ENCODE peak calls at places on chromosome 10, in ten cellular contexts. E, F, M, W, V, Z, B, H, A and D are unnamed samples.

GRCh38 chr10:113099431-113100298 is 149.6 kb downstream of the TCF7L2 start:
- DNase-seq in F (no peak), B (no peak), E (no peak), W (no peak), H (no peak), V (no peak), A (peak; percentile 52), Z (no peak), M (no peak), D (no peak)

GRCh38 chr10:126252884-126253612 is 135.2 kb downstream of the ADAM12 start:
- DNase-seq in Z (peak; percentile 86), H (no peak), A (no peak), F (no peak), E (peak; percentile 97), W (no peak), B (no peak), M (no peak), V (no peak), D (no peak)

GRCh38 chr10:48598243-48598935 is 6.5 kb downstream of the ARHGAP22 start:
- DNase-seq in V (peak; percentile 63), A (no peak), Z (no peak), F (no peak), H (peak; percentile 82), M (no peak), E (no peak), B (peak; percentile 9), W (no peak), D (no peak)

GRCh38 chr10:76779821-76780281 is 857.8 kb downstream of the KCNMA1 start:
- DNase-seq in M (no peak), E (no peak), B (no peak), H (no peak), W (peak; percentile 7), Z (no peak), F (no peak), A (no peak), V (no peak), D (no peak)

GRCh38 chr10:85607296-85607695 is 759.3 kb downstream of the GRID1 start:
- DNase-seq in F (no peak), B (peak; percentile 11), H (no peak), W (no peak), E (no peak), V (peak; percentile 57), Z (no peak), M (no peak), A (no peak), D (no peak)

GRCh38 chr10:93073539-93074136 is at the start of gene CYP26A1:
- DNase-seq in V (peak; percentile 63), Z (no peak), H (no peak), A (no peak), M (no peak), W (peak; percentile 90), F (peak; percentile 64), E (no peak), B (peak; percentile 62), D (no peak)

GRCh38 chr10:125661942-125662515 is 20.9 kb downstream of the TEX36 start:
- DNase-seq in F (no peak), W (no peak), A (no peak), B (no peak), E (peak; percentile 65), H (no peak), M (no peak), V (no peak), Z (no peak), D (no peak)

GRCh38 chr10:48587101-48587500 is 17.8 kb downstream of the ARHGAP22 start:
- DNase-seq in V (peak; percentile 43), W (no peak), B (no peak), M (no peak), Z (no peak), H (no peak), A (no peak), F (no peak), E (no peak), D (no peak)

GRCh38 chr10:130491698-130492050 is 355.5 kb downstream of the GLRX3 start:
- DNase-seq in H (no peak), E (no peak), B (no peak), F (no peak), Z (no peak), A (no peak), M (no peak), W (no peak), V (peak; percentile 65), D (no peak)

GRCh38 chr10:114068054-114068707 is 24.5 kb downstream of the ADRB1 start:
- DNase-seq in M (no peak), E (no peak), A (no peak), H (no peak), B (no peak), F (no peak), Z (no peak), V (no peak), W (no peak), D (peak; percentile 40)

GRCh38 chr10:110375121-110375520 is 70.4 kb upstream of the SMNDC1 start:
- DNase-seq in Z (no peak), B (no peak), M (no peak), A (no peak), F (no peak), H (no peak), E (no peak), V (no peak), W (no peak), D (no peak)

GRCh38 chr10:80408198-80409085 is at the start of gene PRXL2A:
- DNase-seq in A (peak; percentile 90), E (peak; percentile 21), V (peak; percentile 97), F (peak; percentile 92), M (peak; percentile 82), B (peak; percentile 94), Z (no peak), W (peak; percentile 99), H (peak; percentile 54), D (peak; percentile 93)

GRCh38 chr10:15738237-15738928 is 18.7 kb upstream of the ITGA8 start:
- DNase-seq in M (no peak), F (no peak), V (no peak), H (no peak), E (peak; percentile 7), A (no peak), Z (no peak), W (no peak), B (no peak), D (peak; percentile 59)

GRCh38 chr10:96512997-96513685 is 585 bp downstream of the TLL2 start:
- DNase-seq in F (no peak), M (no peak), H (no peak), Z (no peak), A (no peak), E (no peak), B (no peak), V (no peak), W (peak; percentile 91), D (peak; percentile 44)

GRCh38 chr10:49286686-49287085 is 12.3 kb upstream of the C10orf71 start:
- DNase-seq in Z (no peak), B (peak; percentile 40), E (no peak), A (no peak), W (no peak), F (no peak), V (peak; percentile 21), H (no peak), M (no peak), D (no peak)

GRCh38 chr10:31152421-31153133 is 120.9 kb upstream of the ZNF438 start:
- DNase-seq in M (no peak), H (no peak), V (no peak), F (no peak), A (no peak), E (no peak), Z (no peak), B (no peak), W (no peak), D (no peak)

GRCh38 chr10:69237528-69238159 is 17.5 kb downstream of the HKDC1 start:
- DNase-seq in M (peak; percentile 85), B (peak; percentile 97), H (peak; percentile 58), F (peak; percentile 80), Z (peak; percentile 85), E (peak; percentile 75), W (peak; percentile 89), A (peak; percentile 89), V (peak; percentile 98), D (peak; percentile 93)

GRCh38 chr10:110016037-110016436 is 8.3 kb downstream of the ADD3 start:
- DNase-seq in V (no peak), E (no peak), F (peak; percentile 12), A (no peak), H (peak; percentile 51), B (no peak), M (no peak), W (peak; percentile 47), Z (no peak), D (no peak)

GRCh38 chr10:99297033-99297432 is 32.1 kb upstream of the CNNM1 start:
- DNase-seq in F (peak; percentile 24), H (no peak), Z (no peak), V (no peak), B (no peak), A (no peak), E (no peak), M (no peak), W (no peak), D (no peak)

GRCh38 chr10:8444630-8445029 is 390.1 kb downstream of the GATA3 start:
- DNase-seq in B (peak; percentile 67), Z (no peak), A (no peak), F (no peak), W (peak; percentile 61), E (no peak), H (no peak), M (peak; percentile 71), V (no peak), D (no peak)

GRCh38 chr10:7408494-7409044 is 2.3 kb downstream of the SFMBT2 start:
- DNase-seq in E (no peak), V (peak; percentile 89), H (peak; percentile 47), F (peak; percentile 31), W (peak; percentile 79), Z (no peak), A (peak; percentile 71), B (peak; percentile 85), M (peak; percentile 45), D (peak; percentile 84)

GRCh38 chr10:14698487-14699170 is 76.1 kb downstream of the FAM107B start:
- DNase-seq in H (no peak), F (no peak), Z (no peak), V (no peak), B (no peak), W (no peak), E (peak; percentile 46), M (no peak), A (no peak), D (no peak)

GRCh38 chr10:122911889-122912484 is 1.6 kb downstream of the FAM24A start:
- DNase-seq in M (peak; percentile 49), F (no peak), W (peak; percentile 73), B (peak; percentile 79), Z (peak; percentile 36), E (peak; percentile 44), H (no peak), V (no peak), A (peak; percentile 45), D (peak; percentile 44)

GRCh38 chr10:5625992-5626777 is 40.2 kb downstream of the ASB13 start:
- DNase-seq in M (no peak), Z (no peak), V (no peak), A (no peak), H (no peak), E (no peak), B (no peak), F (no peak), W (no peak), D (no peak)

GRCh38 chr10:104297697-104298660 is 29.0 kb downstream of the GSTO2 start:
- DNase-seq in M (peak; percentile 29), B (no peak), V (peak; percentile 84), H (no peak), A (no peak), E (peak; percentile 84), F (no peak), W (peak; percentile 75), Z (no peak), D (no peak)